ENCODE peak calls at places on chromosomes 13 and 19, in six cellular contexts. H, X, R, V, M and G are unnamed samples.

GRCh38 chr13:44352671-44353070 is 21.0 kb upstream of the SERP2 start:
- DNase-seq in H (no peak), X (no peak), R (no peak), V (no peak), M (no peak), G (no peak)

GRCh38 chr13:111855016-111855590 is 211.8 kb upstream of the SOX1 start:
- DNase-seq in H (no peak), X (no peak), R (no peak), V (no peak), M (no peak), G (no peak)

GRCh38 chr19:50932018-50932689 is 20.7 kb downstream of the KLK5 start:
- DNase-seq in H (no peak), X (no peak), R (no peak), V (no peak), M (no peak), G (peak; percentile 50)

GRCh38 chr13:26011996-26012688 is 39.7 kb downstream of the SHISA2 start:
- DNase-seq in H (no peak), X (no peak), R (no peak), V (no peak), M (no peak), G (no peak)

GRCh38 chr19:15875075-15875474 is 22.8 kb downstream of the CYP4F2 start:
- DNase-seq in H (no peak), X (no peak), R (no peak), V (no peak), M (no peak), G (no peak)

GRCh38 chr19:18193388-18194207 is 580 bp downstream of the MPV17L2 start:
- DNase-seq in H (peak; percentile 44), X (no peak), R (no peak), V (no peak), M (no peak), G (no peak)

GRCh38 chr13:110772091-110772984 is 58.8 kb downstream of the ING1 start:
- DNase-seq in H (no peak), X (no peak), R (no peak), V (no peak), M (no peak), G (no peak)

GRCh38 chr13:98083507-98083906 is 59.4 kb upstream of the FARP1 start:
- DNase-seq in H (no peak), X (no peak), R (no peak), V (no peak), M (no peak), G (peak; percentile 75)

GRCh38 chr19:33407716-33408115 is 34.2 kb downstream of the CEBPG start:
- DNase-seq in H (no peak), X (no peak), R (no peak), V (no peak), M (no peak), G (no peak)

GRCh38 chr13:46641274-46642081 is 88.5 kb downstream of the LRCH1 start:
- DNase-seq in H (no peak), X (no peak), R (no peak), V (no peak), M (no peak), G (no peak)

GRCh38 chr13:89571676-89572075 is 1775.8 kb upstream of the MIR17HG start:
- DNase-seq in H (no peak), X (no peak), R (no peak), V (no peak), M (no peak), G (no peak)

GRCh38 chr19:409006-409514 is at the start of gene C2CD4C:
- DNase-seq in H (no peak), X (peak; percentile 43), R (no peak), V (peak; percentile 61), M (no peak), G (no peak)

GRCh38 chr19:42078538-42079275 is 2.7 kb downstream of the ZNF574 start:
- DNase-seq in H (no peak), X (no peak), R (no peak), V (no peak), M (no peak), G (no peak)